ENCODE peak calls at places on chromosomes 16 and 17, in four cellular contexts. B is Daoy, Z is AG04449, S is fibroblast of pulmonary artery. M is an unnamed sample.

GRCh38 chr16:5870886-5871715 is 773.5 kb upstream of the EEF2KMT start:
- DNase-seq in Z (no peak), B (no peak), S (no peak), M (no peak)

GRCh38 chr16:67269766-67270165 is 9.6 kb upstream of the PLEKHG4 start:
- DNase-seq in S (peak; percentile 42), B (peak; percentile 93), Z (no peak), M (no peak)

GRCh38 chr17:41559548-41559947 is 12.3 kb downstream of the KRT9 start:
- DNase-seq in S (no peak), B (peak; percentile 34), Z (no peak), M (no peak)

GRCh38 chr16:78748471-78748929 is 649.0 kb downstream of the WWOX start:
- DNase-seq in S (no peak), B (no peak), Z (no peak), M (no peak)

GRCh38 chr17:58313815-58314705 is 14.5 kb downstream of the TSPOAP1 start:
- DNase-seq in S (no peak), B (no peak), Z (no peak), M (no peak)

GRCh38 chr16:5010576-5011329 is 23.0 kb downstream of the NAGPA start:
- DNase-seq in B (no peak), Z (no peak), S (no peak), M (no peak)

GRCh38 chr16:12159028-12159427 is 182.5 kb downstream of the SNX29 start:
- DNase-seq in Z (no peak), S (no peak), B (no peak), M (no peak)

GRCh38 chr16:86844691-86845090 is 266.3 kb downstream of the FOXL1 start:
- DNase-seq in Z (no peak), B (no peak), S (no peak), M (no peak)

GRCh38 chr17:8300629-8301242 is 5.5 kb upstream of the SLC25A35 start:
- DNase-seq in Z (no peak), S (peak; percentile 74), B (peak; percentile 59), M (peak; percentile 47)

GRCh38 chr17:13362341-13363122 is 239.2 kb downstream of the HS3ST3A1 start:
- DNase-seq in B (peak; percentile 89), S (no peak), Z (no peak), M (no peak)

GRCh38 chr17:82843904-82844640 is 4.2 kb upstream of the ZNF750 start:
- DNase-seq in B (no peak), S (no peak), Z (no peak), M (no peak)

GRCh38 chr17:81237591-81238489 is 1.0 kb downstream of the TEPSIN start:
- DNase-seq in S (no peak), B (no peak), Z (no peak), M (no peak)

GRCh38 chr17:72065556-72065955 is 55.3 kb upstream of the SOX9 start:
- DNase-seq in B (no peak), Z (no peak), S (no peak), M (no peak)

GRCh38 chr16:89557230-89557935 is 3.1 kb upstream of the RPL13 start:
- DNase-seq in S (peak; percentile 80), Z (peak; percentile 5), B (peak; percentile 60), M (no peak)

GRCh38 chr17:67689534-67690177 is 28.1 kb upstream of the NOL11 start:
- DNase-seq in B (peak; percentile 40), S (peak; percentile 83), Z (peak; percentile 10), M (no peak)

GRCh38 chr17:3583456-3583855 is 25.8 kb downstream of the TRPV1 start:
- DNase-seq in S (no peak), B (no peak), Z (no peak), M (no peak)

GRCh38 chr17:20999044-20999573 is 43.7 kb downstream of the USP22 start:
- DNase-seq in B (no peak), Z (no peak), S (peak; percentile 33), M (no peak)

GRCh38 chr16:75216127-75216526 is 2.7 kb upstream of the CTRB1 start:
- DNase-seq in B (no peak), Z (no peak), S (no peak), M (no peak)

GRCh38 chr17:2931426-2931825 is 132.0 kb downstream of the OR1D5 start:
- DNase-seq in Z (no peak), S (no peak), B (no peak), M (no peak)